ENCODE peak calls at places on chromosome 20, in nine cellular contexts. One of them, this sample, is unnamed.

GRCh38 chr20:62802026-62802712 is 2.5 kb upstream of the OGFR start:
- DNase-seq in ascending aorta: no peak
- DNase-seq in AG10803: no peak
- DNase-seq in OCI-LY7: no peak
- DNase-seq in CD8-positive, alpha-beta T cell: no peak
- DNase-seq in A549: no peak
- DNase-seq in Caco-2: no peak
- DNase-seq in cardiac fibroblast: no peak
- DNase-seq in neural crest cell: no peak
- DNase-seq in this sample: no peak

GRCh38 chr20:44489931-44490330 is 14.3 kb downstream of the TTPAL start:
- DNase-seq in cardiac fibroblast: no peak
- DNase-seq in OCI-LY7: no peak
- DNase-seq in neural crest cell: no peak
- DNase-seq in ascending aorta: no peak
- DNase-seq in CD8-positive, alpha-beta T cell: no peak
- DNase-seq in AG10803: no peak
- DNase-seq in A549: no peak
- DNase-seq in Caco-2: no peak
- DNase-seq in this sample: no peak

GRCh38 chr20:56249244-56249955 is 868 bp downstream of the MC3R start:
- DNase-seq in A549: peak; percentile 37
- DNase-seq in neural crest cell: peak; percentile 1
- DNase-seq in CD8-positive, alpha-beta T cell: no peak
- DNase-seq in cardiac fibroblast: peak; percentile 1
- DNase-seq in OCI-LY7: peak; percentile 27
- DNase-seq in AG10803: no peak
- DNase-seq in Caco-2: peak; percentile 48
- DNase-seq in ascending aorta: no peak
- DNase-seq in this sample: peak; percentile 44

GRCh38 chr20:25341716-25342680 is 48.6 kb downstream of the ABHD12 start:
- DNase-seq in A549: no peak
- DNase-seq in AG10803: peak; percentile 59
- DNase-seq in Caco-2: no peak
- DNase-seq in cardiac fibroblast: peak; percentile 5
- DNase-seq in OCI-LY7: no peak
- DNase-seq in CD8-positive, alpha-beta T cell: no peak
- DNase-seq in ascending aorta: no peak
- DNase-seq in neural crest cell: no peak
- DNase-seq in this sample: no peak

GRCh38 chr20:54122189-54122588 is 51.6 kb downstream of the CYP24A1 start:
- DNase-seq in neural crest cell: no peak
- DNase-seq in ascending aorta: no peak
- DNase-seq in cardiac fibroblast: peak; percentile 76
- DNase-seq in AG10803: peak; percentile 52
- DNase-seq in Caco-2: no peak
- DNase-seq in CD8-positive, alpha-beta T cell: no peak
- DNase-seq in A549: peak; percentile 66
- DNase-seq in OCI-LY7: no peak
- DNase-seq in this sample: no peak

GRCh38 chr20:19943021-19943659 is 74.0 kb upstream of the NAA20 start:
- DNase-seq in CD8-positive, alpha-beta T cell: no peak
- DNase-seq in A549: no peak
- DNase-seq in cardiac fibroblast: no peak
- DNase-seq in neural crest cell: no peak
- DNase-seq in AG10803: no peak
- DNase-seq in OCI-LY7: no peak
- DNase-seq in ascending aorta: no peak
- DNase-seq in Caco-2: no peak
- DNase-seq in this sample: no peak

GRCh38 chr20:17969276-17969883 is 562 bp downstream of the MGME1 start:
- DNase-seq in A549: peak; percentile 59
- DNase-seq in CD8-positive, alpha-beta T cell: no peak
- DNase-seq in OCI-LY7: peak; percentile 57
- DNase-seq in ascending aorta: no peak
- DNase-seq in Caco-2: peak; percentile 60
- DNase-seq in AG10803: peak; percentile 31
- DNase-seq in neural crest cell: no peak
- DNase-seq in cardiac fibroblast: peak; percentile 49
- DNase-seq in this sample: no peak

GRCh38 chr20:10113746-10114145 is 79.0 kb downstream of the ANKEF1 start:
- DNase-seq in CD8-positive, alpha-beta T cell: no peak
- DNase-seq in cardiac fibroblast: peak; percentile 29
- DNase-seq in ascending aorta: no peak
- DNase-seq in AG10803: no peak
- DNase-seq in Caco-2: no peak
- DNase-seq in A549: no peak
- DNase-seq in OCI-LY7: no peak
- DNase-seq in neural crest cell: no peak
- DNase-seq in this sample: no peak

GRCh38 chr20:23442436-23442835 is 3.0 kb downstream of the CSTL1 start:
- DNase-seq in Caco-2: no peak
- DNase-seq in neural crest cell: no peak
- DNase-seq in cardiac fibroblast: no peak
- DNase-seq in AG10803: no peak
- DNase-seq in ascending aorta: no peak
- DNase-seq in OCI-LY7: no peak
- DNase-seq in CD8-positive, alpha-beta T cell: no peak
- DNase-seq in A549: no peak
- DNase-seq in this sample: no peak

GRCh38 chr20:42442728-42443127 is 747.0 kb downstream of the PTPRT start:
- DNase-seq in AG10803: no peak
- DNase-seq in neural crest cell: no peak
- DNase-seq in CD8-positive, alpha-beta T cell: no peak
- DNase-seq in OCI-LY7: no peak
- DNase-seq in A549: no peak
- DNase-seq in Caco-2: no peak
- DNase-seq in ascending aorta: no peak
- DNase-seq in cardiac fibroblast: no peak
- DNase-seq in this sample: no peak

GRCh38 chr20:22814475-22815205 is 220.5 kb upstream of the SSTR4 start:
- DNase-seq in ascending aorta: no peak
- DNase-seq in cardiac fibroblast: no peak
- DNase-seq in CD8-positive, alpha-beta T cell: no peak
- DNase-seq in neural crest cell: no peak
- DNase-seq in A549: no peak
- DNase-seq in OCI-LY7: no peak
- DNase-seq in Caco-2: no peak
- DNase-seq in AG10803: no peak
- DNase-seq in this sample: no peak

GRCh38 chr20:40612837-40613236 is 76.2 kb downstream of the MAFB start:
- DNase-seq in ascending aorta: no peak
- DNase-seq in Caco-2: no peak
- DNase-seq in cardiac fibroblast: no peak
- DNase-seq in OCI-LY7: no peak
- DNase-seq in A549: no peak
- DNase-seq in neural crest cell: no peak
- DNase-seq in AG10803: no peak
- DNase-seq in CD8-positive, alpha-beta T cell: no peak
- DNase-seq in this sample: no peak

GRCh38 chr20:14046534-14046933 is 51.2 kb downstream of the MACROD2 start:
- DNase-seq in Caco-2: no peak
- DNase-seq in ascending aorta: no peak
- DNase-seq in OCI-LY7: no peak
- DNase-seq in CD8-positive, alpha-beta T cell: no peak
- DNase-seq in neural crest cell: no peak
- DNase-seq in cardiac fibroblast: no peak
- DNase-seq in AG10803: no peak
- DNase-seq in A549: no peak
- DNase-seq in this sample: no peak

GRCh38 chr20:341682-342081 is 5.2 kb upstream of the NRSN2 start:
- DNase-seq in OCI-LY7: no peak
- DNase-seq in A549: peak; percentile 95
- DNase-seq in CD8-positive, alpha-beta T cell: no peak
- DNase-seq in AG10803: peak; percentile 70
- DNase-seq in Caco-2: no peak
- DNase-seq in neural crest cell: no peak
- DNase-seq in cardiac fibroblast: peak; percentile 97
- DNase-seq in ascending aorta: no peak
- DNase-seq in this sample: no peak

GRCh38 chr20:8049321-8049720 is 29.8 kb upstream of the TMX4 start:
- DNase-seq in ascending aorta: no peak
- DNase-seq in AG10803: no peak
- DNase-seq in A549: no peak
- DNase-seq in CD8-positive, alpha-beta T cell: no peak
- DNase-seq in cardiac fibroblast: no peak
- DNase-seq in OCI-LY7: no peak
- DNase-seq in Caco-2: no peak
- DNase-seq in neural crest cell: no peak
- DNase-seq in this sample: no peak

GRCh38 chr20:44900231-44900854 is 9.5 kb upstream of the PABPC1L start:
- DNase-seq in cardiac fibroblast: no peak
- DNase-seq in CD8-positive, alpha-beta T cell: no peak
- DNase-seq in A549: no peak
- DNase-seq in AG10803: no peak
- DNase-seq in Caco-2: no peak
- DNase-seq in OCI-LY7: no peak
- DNase-seq in ascending aorta: no peak
- DNase-seq in neural crest cell: no peak
- DNase-seq in this sample: no peak

GRCh38 chr20:49982346-49983122 is at the start of gene SNAI1:
- DNase-seq in cardiac fibroblast: peak; percentile 86
- DNase-seq in OCI-LY7: peak; percentile 96
- DNase-seq in CD8-positive, alpha-beta T cell: peak; percentile 65
- DNase-seq in Caco-2: peak; percentile 97
- DNase-seq in A549: peak; percentile 88
- DNase-seq in neural crest cell: peak; percentile 80
- DNase-seq in AG10803: peak; percentile 78
- DNase-seq in ascending aorta: peak; percentile 84
- DNase-seq in this sample: peak; percentile 87
- TF ChIP-seq CTCF in cardiac fibroblast: peak; percentile 23
- TF ChIP-seq CTCF in OCI-LY7: peak; percentile 81
- TF ChIP-seq CTCF in CD8-positive, alpha-beta T cell: peak; percentile 55
- TF ChIP-seq CTCF in Caco-2: peak; percentile 98
- TF ChIP-seq CTCF in A549: peak; percentile 90
- TF ChIP-seq CTCF in neural crest cell: peak; percentile 65
- TF ChIP-seq CTCF in AG10803: peak; percentile 21
- TF ChIP-seq CTCF in ascending aorta: peak; percentile 62
- TF ChIP-seq CTCF in this sample: peak; percentile 42

DNA sequence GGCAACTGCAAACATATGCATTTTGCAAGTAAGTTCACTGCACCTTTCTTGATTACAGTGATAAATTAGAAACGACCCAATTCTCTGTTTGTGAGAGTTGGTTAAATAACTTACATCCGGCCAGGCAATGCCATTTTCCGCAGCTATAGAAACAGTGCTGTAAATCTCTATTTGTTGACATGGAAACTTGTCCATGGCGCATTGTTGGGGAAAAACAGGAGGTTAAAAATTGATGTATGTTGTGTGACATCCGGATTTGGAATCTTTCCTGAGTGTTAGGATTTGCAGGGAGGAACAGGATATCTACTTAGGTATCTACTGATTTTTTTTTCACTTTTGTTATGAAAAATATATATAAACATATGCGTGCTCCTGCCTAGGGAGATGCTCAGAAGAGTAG is 66.5 kb downstream of the DLGAP4 start:
- DNase-seq in Caco-2: no peak
- DNase-seq in ascending aorta: no peak
- DNase-seq in OCI-LY7: no peak
- DNase-seq in CD8-positive, alpha-beta T cell: no peak
- DNase-seq in cardiac fibroblast: no peak
- DNase-seq in AG10803: no peak
- DNase-seq in neural crest cell: no peak
- DNase-seq in A549: no peak
- DNase-seq in this sample: no peak
- TF ChIP-seq CTCF in Caco-2: no peak
- TF ChIP-seq CTCF in ascending aorta: no peak
- TF ChIP-seq CTCF in OCI-LY7: no peak
- TF ChIP-seq CTCF in CD8-positive, alpha-beta T cell: no peak
- TF ChIP-seq CTCF in cardiac fibroblast: no peak
- TF ChIP-seq CTCF in AG10803: no peak
- TF ChIP-seq CTCF in neural crest cell: no peak
- TF ChIP-seq CTCF in A549: no peak
- TF ChIP-seq CTCF in this sample: no peak

DNA sequence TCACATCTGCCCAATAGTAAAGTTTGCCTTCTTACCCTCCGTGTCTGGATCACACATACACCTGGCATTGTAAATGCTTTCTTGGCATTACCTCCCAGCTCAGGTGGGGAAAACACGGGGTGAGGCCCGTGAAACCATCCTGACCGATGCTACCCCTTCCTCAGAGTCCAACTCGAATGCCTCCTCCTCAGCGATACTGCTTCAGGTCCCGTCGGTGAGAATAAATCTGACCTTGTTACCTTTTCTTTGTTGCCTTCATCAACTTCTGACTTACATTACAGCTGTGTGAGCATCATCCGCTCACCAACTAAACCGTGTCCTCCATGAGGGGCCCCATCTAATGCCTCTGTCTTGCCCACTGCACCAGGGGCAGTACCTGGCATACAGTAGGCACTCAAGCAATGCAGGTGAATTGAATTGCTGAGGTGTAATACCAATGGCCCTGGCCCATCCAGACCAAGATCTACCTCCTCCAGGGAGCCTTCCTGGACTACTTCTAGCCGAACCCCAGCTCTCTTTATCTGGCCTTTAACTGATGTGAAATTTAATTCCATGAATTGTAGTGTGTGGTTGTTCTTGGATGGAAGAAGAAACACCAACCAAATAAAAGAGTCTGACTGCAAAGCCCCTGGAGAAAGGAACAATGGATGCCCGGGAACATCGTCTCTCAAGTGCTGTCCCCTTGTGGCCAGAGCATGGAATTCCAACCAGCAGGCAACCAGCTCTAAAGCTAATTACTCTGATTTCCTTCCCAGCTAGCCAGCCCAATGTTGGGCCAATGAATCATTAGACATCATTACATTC is 141.5 kb downstream of the ANKRD60 start:
- DNase-seq in OCI-LY7: peak; percentile 42
- DNase-seq in Caco-2: peak; percentile 64
- DNase-seq in cardiac fibroblast: peak; percentile 49
- DNase-seq in neural crest cell: peak; percentile 53
- DNase-seq in CD8-positive, alpha-beta T cell: no peak
- DNase-seq in AG10803: peak; percentile 52
- DNase-seq in A549: peak; percentile 57
- DNase-seq in ascending aorta: peak; percentile 52
- DNase-seq in this sample: peak; percentile 55
- TF ChIP-seq CTCF in OCI-LY7: peak; percentile 91
- TF ChIP-seq CTCF in Caco-2: peak; percentile 97
- TF ChIP-seq CTCF in cardiac fibroblast: peak; percentile 87
- TF ChIP-seq CTCF in neural crest cell: peak; percentile 84
- TF ChIP-seq CTCF in CD8-positive, alpha-beta T cell: peak; percentile 24
- TF ChIP-seq CTCF in AG10803: peak; percentile 98
- TF ChIP-seq CTCF in A549: peak; percentile 76
- TF ChIP-seq CTCF in ascending aorta: peak; percentile 85
- TF ChIP-seq CTCF in this sample: peak; percentile 97

DNA sequence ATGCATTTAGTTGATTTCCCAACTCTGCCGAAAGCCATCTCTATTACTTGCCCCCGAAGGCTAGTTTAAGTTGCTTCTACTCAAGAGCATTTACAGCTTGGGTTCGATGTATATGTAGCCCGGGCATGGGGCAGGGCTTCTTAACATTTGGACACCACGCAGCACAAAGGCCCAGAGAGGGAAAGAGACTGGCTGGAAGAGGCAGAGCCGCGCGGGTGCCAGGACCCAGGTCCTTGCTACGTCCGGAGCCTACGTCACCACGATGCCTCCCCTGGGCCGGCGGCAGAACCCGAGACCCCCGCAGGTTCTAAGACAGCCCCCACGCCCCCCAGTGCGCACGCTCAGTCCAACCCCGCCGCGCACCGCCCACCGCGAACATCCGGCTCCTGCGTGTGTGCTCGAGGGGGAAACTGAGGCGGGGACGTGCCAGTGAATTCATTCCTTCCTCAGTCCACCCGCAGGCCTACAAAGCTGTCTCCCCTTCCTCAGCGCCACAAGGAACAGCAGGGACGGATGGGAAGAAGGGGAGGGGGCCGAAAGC is 367 bp upstream of the PCIF1 start:
- DNase-seq in Caco-2: no peak
- DNase-seq in ascending aorta: no peak
- DNase-seq in AG10803: no peak
- DNase-seq in cardiac fibroblast: peak; percentile 47
- DNase-seq in A549: peak; percentile 61
- DNase-seq in neural crest cell: no peak
- DNase-seq in CD8-positive, alpha-beta T cell: peak; percentile 16
- DNase-seq in OCI-LY7: peak; percentile 76
- DNase-seq in this sample: peak; percentile 74
- TF ChIP-seq CTCF in Caco-2: no peak
- TF ChIP-seq CTCF in ascending aorta: no peak
- TF ChIP-seq CTCF in AG10803: no peak
- TF ChIP-seq CTCF in cardiac fibroblast: no peak
- TF ChIP-seq CTCF in A549: no peak
- TF ChIP-seq CTCF in neural crest cell: no peak
- TF ChIP-seq CTCF in CD8-positive, alpha-beta T cell: no peak
- TF ChIP-seq CTCF in OCI-LY7: no peak
- TF ChIP-seq CTCF in this sample: no peak

This sample was measured in nephron progenitor cell.